ENCODE peak calls at places on chromosome 3, in nine cellular contexts. X is HCT116; T is IMR-90; K is PC-9; V is sigmoid colon; D is transverse colon; Y is cardiac muscle cell; I is heart right ventricle; P is CD8-positive, alpha-beta T cell. H is an unnamed sample. For H3K27me3, the result is how much of the 10 kb centered on the place peaks cover.

GRCh38 chr3:117837391-117837790 is 1127.8 kb downstream of the TUSC7 start:
- DNase-seq in X (no peak), T (no peak), K (no peak), V (no peak), D (no peak), Y (no peak), I (no peak), P (no peak), H (no peak)

GRCh38 chr3:130850044-130850797 is 43.7 kb upstream of the ATP2C1 start:
- DNase-seq in X (no peak), T (peak), K (peak), V (no peak), D (no peak), Y (peak), I (no peak), P (peak), H (peak)

GRCh38 chr3:29932662-29933316 is 651.9 kb downstream of the RBMS3 start:
- DNase-seq in X (no peak), T (no peak), K (no peak), V (no peak), D (no peak), Y (no peak), I (no peak), P (no peak), H (no peak)

GRCh38 chr3:123244128-123244527 is 42.4 kb downstream of the SEC22A start:
- DNase-seq in X (no peak), T (no peak), K (no peak), V (no peak), D (no peak), Y (no peak), I (no peak), P (no peak), H (no peak)

GRCh38 chr3:134430950-134431445 is 54.8 kb downstream of the ANAPC13 start:
- DNase-seq in X (no peak), T (peak), K (no peak), V (no peak), D (no peak), Y (no peak), I (no peak), P (no peak), H (no peak)

GRCh38 chr3:33929813-33930212 is 131.4 kb downstream of the PDCD6IP start:
- DNase-seq in X (no peak), T (no peak), K (no peak), V (no peak), D (no peak), Y (no peak), I (no peak), P (no peak), H (no peak)

GRCh38 chr3:193884652-193885051 is 251.3 kb upstream of the HES1 start:
- DNase-seq in X (no peak), T (no peak), K (peak), V (peak), D (peak), Y (no peak), I (no peak), P (no peak), H (no peak)

GRCh38 chr3:155581579-155581978 is 163.3 kb downstream of the PLCH1 start:
- DNase-seq in X (no peak), T (no peak), K (no peak), V (no peak), D (no peak), Y (no peak), I (no peak), P (peak), H (no peak)

GRCh38 chr3:27340524-27340923 is 28.7 kb downstream of the NEK10 start:
- DNase-seq in X (no peak), T (no peak), K (no peak), V (no peak), D (no peak), Y (no peak), I (no peak), P (no peak), H (no peak)

GRCh38 chr3:45595364-45596154 is 1.0 kb downstream of the LIMD1 start:
- DNase-seq in X (no peak), T (no peak), K (no peak), V (peak), D (peak), Y (no peak), I (peak), P (no peak), H (no peak)

GRCh38 chr3:125144653-125145314 is 67.8 kb downstream of the SLC12A8 start:
- DNase-seq in X (no peak), T (no peak), K (no peak), V (peak), D (no peak), Y (no peak), I (no peak), P (no peak), H (no peak)

GRCh38 chr3:99960941-99961340 is 143.3 kb downstream of the CMSS1 start:
- DNase-seq in X (no peak), T (no peak), K (no peak), V (no peak), D (no peak), Y (no peak), I (no peak), P (no peak), H (no peak)

GRCh38 chr3:142898346-142899213 is 9.7 kb upstream of the PCOLCE2 start:
- DNase-seq in X (no peak), T (no peak), K (no peak), V (no peak), D (no peak), Y (no peak), I (no peak), P (no peak), H (no peak)

GRCh38 chr3:87996845-87997244 is 62.0 kb downstream of the CGGBP1 start:
- DNase-seq in X (no peak), T (no peak), K (no peak), V (no peak), D (no peak), Y (no peak), I (no peak), P (no peak), H (no peak)

GRCh38 chr3:126511291-126511690 is 6.3 kb downstream of the UROC1 start:
- DNase-seq in X (no peak), T (no peak), K (no peak), V (peak), D (no peak), Y (no peak), I (no peak), P (no peak), H (no peak)

GRCh38 chr3:38627956-38628355 is 21.5 kb downstream of the SCN5A start:
- DNase-seq in X (no peak), T (no peak), K (no peak), V (no peak), D (no peak), Y (no peak), I (no peak), P (no peak), H (no peak)
- TF ChIP-seq CTCF in X (peak), T (peak), K (peak), V (no peak), D (peak), Y (peak), I (peak), P (no peak), H (peak)

GRCh38 chr3:187960820-187961219 is 193.1 kb upstream of the LPP start:
- DNase-seq in X (no peak), T (peak), K (no peak), V (no peak), D (no peak), Y (peak), I (no peak), P (no peak), H (no peak)
- H3K27ac ChIP-seq in X (no peak), T (no peak), K (no peak), V (no peak), D (no peak), Y (no peak), I (no peak), P (no peak), H (no peak)

DNA sequence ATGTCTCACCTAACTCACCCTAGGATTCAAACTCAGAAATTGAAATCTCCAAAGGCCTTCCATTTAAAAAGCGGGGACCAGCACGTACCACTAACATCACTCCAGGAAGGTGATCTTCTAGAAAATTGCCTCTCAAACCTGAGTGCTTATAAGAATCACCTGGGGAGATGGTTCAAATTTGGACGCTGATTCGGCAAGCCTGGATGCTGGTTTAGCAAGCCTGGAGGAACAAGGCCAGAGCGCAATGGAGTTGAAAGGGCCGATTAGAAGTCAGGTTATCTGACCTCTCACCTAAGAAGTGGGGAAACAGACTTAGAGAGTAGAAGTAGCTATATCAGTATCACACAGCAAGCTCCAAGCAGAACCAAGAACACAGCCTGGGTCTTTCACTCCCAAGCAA is 68.2 kb downstream of the SSUH2 start:
- DNase-seq in X (no peak), T (no peak), K (no peak), V (no peak), D (no peak), Y (no peak), I (no peak), P (no peak), H (no peak)
- H3K27me3 ChIP-seq in X (under half), T (under half), K (under half), V (under half), D (under half), Y (under half), I (under half), P (under half), H (under half)

DNA sequence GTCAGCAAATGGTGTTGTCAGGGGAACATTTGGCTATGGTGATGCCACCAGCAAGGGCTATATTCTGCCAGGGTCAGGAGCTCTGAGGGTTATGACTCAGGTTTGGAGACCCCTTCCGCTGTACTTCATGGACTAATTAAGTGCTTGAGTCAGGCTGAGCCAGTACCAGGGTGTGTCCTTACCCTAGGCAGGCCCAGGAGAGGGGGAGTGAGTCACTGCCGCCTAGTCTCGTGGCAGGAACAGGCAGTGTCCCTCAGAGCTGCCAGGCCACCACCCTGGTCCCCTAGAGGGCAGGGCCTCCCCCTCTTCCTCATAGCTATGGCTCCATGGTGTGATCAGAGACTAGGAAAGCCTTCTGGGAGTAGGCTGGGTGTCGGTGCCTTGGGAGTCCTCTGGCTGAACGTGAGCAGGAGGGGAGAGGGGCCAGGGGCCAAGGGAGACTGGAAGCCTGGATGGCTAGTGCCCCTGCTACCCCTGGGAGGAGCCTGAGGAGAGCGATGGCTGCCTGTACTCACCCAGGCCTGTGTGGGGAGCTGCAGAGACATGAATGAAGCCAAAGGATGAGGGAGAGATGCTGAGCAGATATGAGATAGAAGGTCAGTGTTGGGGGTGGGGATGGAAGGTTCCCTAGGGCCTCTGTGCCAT is 10.6 kb downstream of the MAPKAPK3 start:
- DNase-seq in X (peak), T (peak), K (peak), V (no peak), D (no peak), Y (peak), I (no peak), P (no peak), H (peak)
- TF ChIP-seq CTCF in X (peak), T (peak), K (peak), V (no peak), D (no peak), Y (peak), I (peak), P (no peak), H (peak)

GRCh38 chr3:156704370-156705036 is 30.1 kb downstream of the TIPARP start:
- DNase-seq in X (no peak), T (no peak), K (no peak), V (no peak), D (no peak), Y (no peak), I (no peak), P (no peak), H (no peak)
- H3K27ac ChIP-seq in X (no peak), T (no peak), K (no peak), V (no peak), D (peak), Y (peak), I (no peak), P (no peak), H (no peak)

GRCh38 chr3:106035618-106036017 is 166.8 kb upstream of the CBLB start:
- DNase-seq in X (no peak), T (no peak), K (no peak), V (no peak), D (no peak), Y (no peak), I (no peak), P (no peak), H (no peak)
- H3K27me3 ChIP-seq in X (under half), T (under half), K (under half), V (under half), D (under half), Y (under half), I (under half), P (under half), H (under half)

GRCh38 chr3:56985460-56986327 is 74.8 kb upstream of the SPATA12 start:
- DNase-seq in X (no peak), T (peak), K (no peak), V (no peak), D (no peak), Y (peak), I (no peak), P (no peak), H (no peak)
- TF ChIP-seq CTCF in X (no peak), T (no peak), K (no peak), V (no peak), D (no peak), Y (peak), I (no peak), P (no peak), H (peak)

GRCh38 chr3:158109295-158109803 is 540 bp upstream of the RSRC1 start:
- DNase-seq in X (no peak), T (no peak), K (no peak), V (no peak), D (no peak), Y (no peak), I (no peak), P (no peak), H (no peak)
- H3K27ac ChIP-seq in X (peak), T (no peak), K (peak), V (peak), D (peak), Y (no peak), I (peak), P (peak), H (peak)

DNA sequence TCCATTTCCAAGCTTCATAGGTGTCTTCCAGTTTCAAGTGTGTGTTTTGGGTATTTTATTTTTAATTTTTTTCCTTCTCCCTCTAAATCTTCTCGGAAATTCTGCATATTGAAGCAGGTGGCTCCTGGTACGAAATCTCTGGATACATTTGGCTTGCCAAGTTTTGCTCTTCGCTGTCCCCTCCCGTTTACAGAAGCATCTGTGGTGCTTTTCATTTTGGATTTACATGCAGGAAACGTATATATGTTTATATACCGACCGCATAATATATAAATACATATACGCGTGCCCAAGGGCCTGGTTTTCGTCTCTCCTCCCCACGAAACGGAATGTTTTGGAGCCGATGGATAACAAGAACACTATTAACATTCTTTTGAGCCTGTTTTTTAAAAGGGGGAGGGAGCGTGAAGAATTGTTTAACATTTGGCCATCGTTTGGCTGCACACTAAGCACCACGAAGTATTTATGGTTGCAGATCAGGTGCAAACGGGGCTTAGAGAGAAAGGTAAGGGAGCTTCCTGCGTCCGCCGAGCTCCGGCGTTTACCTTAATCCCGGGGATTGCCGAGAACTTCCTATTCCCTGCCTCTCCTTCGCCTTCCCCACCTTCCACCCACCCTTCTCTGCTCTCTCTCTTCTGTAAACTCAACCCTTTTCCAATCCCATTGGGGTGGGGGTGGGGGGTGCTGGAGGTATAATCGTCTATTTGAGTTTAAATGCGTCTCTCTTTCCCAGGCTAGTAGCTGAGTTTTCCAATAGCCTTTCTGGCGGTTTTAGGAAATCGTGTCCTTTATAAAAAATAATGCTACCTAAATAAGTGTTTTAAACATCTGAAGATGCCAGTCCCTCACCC is 1.1 kb upstream of the NLGN1 start:
- DNase-seq in X (no peak), T (no peak), K (no peak), V (no peak), D (no peak), Y (no peak), I (no peak), P (no peak), H (no peak)
- H3K27me3 ChIP-seq in X (under half), T (under half), K (under half), V (under half), D (half or more), Y (under half), I (under half), P (under half), H (half or more)

DNA sequence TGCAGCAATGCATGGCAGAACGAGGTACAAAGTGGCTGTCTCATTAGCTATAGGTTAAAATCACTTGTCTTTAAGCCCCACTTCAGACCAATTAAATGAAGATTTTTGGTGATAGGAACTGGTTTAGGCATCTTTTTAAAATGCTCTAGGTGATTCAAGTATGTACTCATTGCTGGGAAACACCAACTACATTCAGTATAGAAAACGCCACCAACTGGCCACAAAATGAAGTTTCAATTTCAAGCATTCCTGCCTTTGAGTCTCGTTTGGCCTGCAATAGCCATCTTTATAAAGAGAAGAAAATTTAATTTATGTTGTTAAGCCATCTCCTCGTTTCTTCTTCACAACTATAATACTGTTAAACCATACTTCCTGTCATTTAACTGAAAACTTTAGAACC is 587.9 kb downstream of the GBE1 start:
- DNase-seq in X (no peak), T (no peak), K (no peak), V (no peak), D (no peak), Y (no peak), I (no peak), P (no peak), H (no peak)
- TF ChIP-seq CTCF in X (no peak), T (no peak), K (peak), V (no peak), D (no peak), Y (no peak), I (no peak), P (no peak), H (peak)

H was measured in foreskin keratinocyte.